ENCODE peak calls at places on chromosomes 12 and 14, in six cellular contexts. Z, H, Q, K, N and X are unnamed samples.

GRCh38 chr12:131827961-131828534 is at the start of gene MMP17:
- DNase-seq in Z (peak; percentile 10), Q (peak; percentile 66), H (peak; percentile 32), N (no peak), K (peak; percentile 16), X (peak; percentile 45)

GRCh38 chr12:130254476-130255276 is 83.0 kb upstream of the PIWIL1 start:
- DNase-seq in K (no peak), Z (no peak), N (no peak), H (no peak), Q (no peak), X (peak; percentile 13)

GRCh38 chr12:86530996-86531655 is 274.9 kb upstream of the MGAT4C start:
- DNase-seq in H (no peak), Z (no peak), K (no peak), N (no peak), Q (no peak), X (no peak)

GRCh38 chr12:42735869-42736361 is 146.4 kb upstream of the PRICKLE1 start:
- DNase-seq in Q (peak; percentile 95), Z (no peak), N (no peak), H (no peak), K (no peak), X (no peak)

GRCh38 chr12:90043264-90043663 is 334.6 kb upstream of the ATP2B1 start:
- DNase-seq in Q (no peak), N (no peak), H (no peak), K (no peak), Z (no peak), X (no peak)

GRCh38 chr12:41944241-41944640 is 200.4 kb downstream of the GXYLT1 start:
- DNase-seq in Q (peak; percentile 33), H (no peak), Z (no peak), N (no peak), K (no peak), X (no peak)

GRCh38 chr12:78928200-78929074 is 63.9 kb downstream of the SYT1 start:
- DNase-seq in K (no peak), Q (peak; percentile 48), Z (no peak), N (no peak), H (no peak), X (no peak)

GRCh38 chr14:79328863-79329262 is 882.4 kb downstream of the DIO2 start:
- DNase-seq in N (no peak), Z (no peak), H (no peak), K (no peak), Q (no peak), X (no peak)

GRCh38 chr12:123991402-123991951 is 18.5 kb downstream of the ZNF664 start:
- DNase-seq in Z (no peak), Q (no peak), N (no peak), H (no peak), K (no peak), X (peak; percentile 1)

GRCh38 chr14:89058707-89059106 is 234.3 kb downstream of the TTC8 start:
- DNase-seq in Q (no peak), H (no peak), Z (no peak), K (no peak), N (no peak), X (no peak)

GRCh38 chr12:76490763-76491162 is 68.8 kb downstream of the OSBPL8 start:
- DNase-seq in N (no peak), K (no peak), H (no peak), Q (no peak), Z (no peak), X (no peak)

GRCh38 chr14:51933191-51933590 is 56.2 kb upstream of the RTRAF start:
- DNase-seq in Q (no peak), K (no peak), Z (no peak), N (no peak), H (no peak), X (no peak)

GRCh38 chr12:34601689-34602088 is 579.4 kb downstream of the ALG10 start:
- DNase-seq in N (no peak), H (no peak), Q (no peak), Z (no peak), K (no peak), X (no peak)

GRCh38 chr14:101233391-101233790 is 327.9 kb upstream of the DIO3 start:
- DNase-seq in N (no peak), Q (no peak), H (no peak), K (no peak), Z (no peak), X (no peak)